ENCODE peak calls at places on chromosomes 4 and X, in five cellular contexts. One of them, this sample, is unnamed.

GRCh38 chr4:158302076-158302866 is 92.0 kb downstream of the TMEM144 start:
- DNase-seq in NCI-H1436: no peak
- DNase-seq in IMR-90: peak
- DNase-seq in kidney epithelial cell: no peak
- DNase-seq in ecto neural progenitor cell: no peak
- DNase-seq in this sample: peak

GRCh38 chr4:52617467-52618017 is 41.6 kb downstream of the USP46 start:
- DNase-seq in NCI-H1436: no peak
- DNase-seq in IMR-90: no peak
- DNase-seq in kidney epithelial cell: no peak
- DNase-seq in ecto neural progenitor cell: no peak
- DNase-seq in this sample: no peak

GRCh38 chr4:91116861-91117260 is 989.7 kb downstream of the CCSER1 start:
- DNase-seq in IMR-90: no peak
- DNase-seq in kidney epithelial cell: no peak
- DNase-seq in NCI-H1436: no peak
- DNase-seq in ecto neural progenitor cell: no peak
- DNase-seq in this sample: no peak

GRCh38 chr4:101349346-101350064 is 2.2 kb upstream of the PPP3CA start:
- DNase-seq in IMR-90: no peak
- DNase-seq in kidney epithelial cell: no peak
- DNase-seq in NCI-H1436: no peak
- DNase-seq in ecto neural progenitor cell: no peak
- DNase-seq in this sample: peak

GRCh38 chr4:100348472-100348871 is 158.2 kb upstream of the DDIT4L start:
- DNase-seq in ecto neural progenitor cell: no peak
- DNase-seq in kidney epithelial cell: peak
- DNase-seq in IMR-90: peak
- DNase-seq in NCI-H1436: no peak
- DNase-seq in this sample: no peak

GRCh38 chr4:7469023-7469422 is 34.3 kb upstream of the PSAPL1 start:
- DNase-seq in IMR-90: no peak
- DNase-seq in ecto neural progenitor cell: no peak
- DNase-seq in kidney epithelial cell: no peak
- DNase-seq in NCI-H1436: no peak
- DNase-seq in this sample: no peak

GRCh38 chr4:147318581-147318980 is 162.3 kb upstream of the EDNRA start:
- DNase-seq in IMR-90: peak
- DNase-seq in kidney epithelial cell: no peak
- DNase-seq in NCI-H1436: no peak
- DNase-seq in ecto neural progenitor cell: no peak
- DNase-seq in this sample: no peak

GRCh38 chr4:68250151-68250930 is 4.8 kb upstream of the TMPRSS11B start:
- DNase-seq in kidney epithelial cell: no peak
- DNase-seq in ecto neural progenitor cell: no peak
- DNase-seq in IMR-90: no peak
- DNase-seq in NCI-H1436: no peak
- DNase-seq in this sample: no peak

GRCh38 chrX:103730746-103731508 is 20.2 kb downstream of the TMEM31 start:
- DNase-seq in kidney epithelial cell: no peak
- DNase-seq in IMR-90: peak
- DNase-seq in ecto neural progenitor cell: no peak
- DNase-seq in NCI-H1436: no peak
- DNase-seq in this sample: peak

GRCh38 chrX:133544105-133544504 is 128.8 kb upstream of the GPC4 start:
- DNase-seq in kidney epithelial cell: peak
- DNase-seq in ecto neural progenitor cell: no peak
- DNase-seq in IMR-90: peak
- DNase-seq in NCI-H1436: no peak
- DNase-seq in this sample: peak

GRCh38 chr4:40507977-40508376 is 121.7 kb downstream of the RBM47 start:
- DNase-seq in kidney epithelial cell: no peak
- DNase-seq in NCI-H1436: no peak
- DNase-seq in IMR-90: no peak
- DNase-seq in ecto neural progenitor cell: no peak
- DNase-seq in this sample: no peak

GRCh38 chr4:48778431-48779094 is 1.5 kb downstream of the FRYL start:
- DNase-seq in NCI-H1436: no peak
- DNase-seq in kidney epithelial cell: no peak
- DNase-seq in ecto neural progenitor cell: no peak
- DNase-seq in IMR-90: peak
- DNase-seq in this sample: no peak

GRCh38 chrX:129523076-129524055 is at the start of gene SMARCA1:
- DNase-seq in IMR-90: peak
- DNase-seq in ecto neural progenitor cell: peak
- DNase-seq in NCI-H1436: peak
- DNase-seq in kidney epithelial cell: no peak
- DNase-seq in this sample: no peak

GRCh38 chrX:17990542-17990941 is 129.4 kb upstream of the RAI2 start:
- DNase-seq in kidney epithelial cell: no peak
- DNase-seq in ecto neural progenitor cell: no peak
- DNase-seq in NCI-H1436: no peak
- DNase-seq in IMR-90: no peak
- DNase-seq in this sample: no peak

GRCh38 chr4:54378461-54378860 is 149.4 kb downstream of the PDGFRA start:
- DNase-seq in NCI-H1436: no peak
- DNase-seq in IMR-90: peak
- DNase-seq in ecto neural progenitor cell: no peak
- DNase-seq in kidney epithelial cell: no peak
- DNase-seq in this sample: no peak

GRCh38 chr4:8841678-8842268 is 29.9 kb downstream of the HMX1 start:
- DNase-seq in NCI-H1436: no peak
- DNase-seq in kidney epithelial cell: no peak
- DNase-seq in IMR-90: no peak
- DNase-seq in ecto neural progenitor cell: peak
- DNase-seq in this sample: no peak

GRCh38 chr4:112270643-112271484 is 14.8 kb downstream of the TIFA start:
- DNase-seq in ecto neural progenitor cell: no peak
- DNase-seq in kidney epithelial cell: no peak
- DNase-seq in NCI-H1436: no peak
- DNase-seq in IMR-90: peak
- DNase-seq in this sample: no peak

GRCh38 chrX:145190801-145191389 is 56.4 kb upstream of the SPANXN1 start:
- DNase-seq in ecto neural progenitor cell: no peak
- DNase-seq in IMR-90: no peak
- DNase-seq in kidney epithelial cell: no peak
- DNase-seq in NCI-H1436: peak
- DNase-seq in this sample: no peak

GRCh38 chr4:138404801-138405200 is 162.7 kb upstream of the SLC7A11 start:
- DNase-seq in kidney epithelial cell: no peak
- DNase-seq in ecto neural progenitor cell: no peak
- DNase-seq in NCI-H1436: no peak
- DNase-seq in IMR-90: no peak
- DNase-seq in this sample: no peak

GRCh38 chrX:73913580-73913979 is 350.6 kb downstream of the CHIC1 start:
- DNase-seq in NCI-H1436: no peak
- DNase-seq in kidney epithelial cell: no peak
- DNase-seq in ecto neural progenitor cell: no peak
- DNase-seq in IMR-90: peak
- DNase-seq in this sample: no peak

GRCh38 chrX:141467442-141467841 is 117.1 kb downstream of the SPANXA1 start:
- DNase-seq in NCI-H1436: no peak
- DNase-seq in IMR-90: peak
- DNase-seq in kidney epithelial cell: no peak
- DNase-seq in ecto neural progenitor cell: no peak
- DNase-seq in this sample: no peak

GRCh38 chrX:153487590-153488071 is 7.1 kb upstream of the BGN start:
- DNase-seq in NCI-H1436: no peak
- DNase-seq in IMR-90: no peak
- DNase-seq in kidney epithelial cell: no peak
- DNase-seq in ecto neural progenitor cell: no peak
- DNase-seq in this sample: no peak

GRCh38 chr4:139300431-139301142 is 718 bp upstream of the NAA15 start:
- DNase-seq in IMR-90: peak
- DNase-seq in kidney epithelial cell: no peak
- DNase-seq in ecto neural progenitor cell: no peak
- DNase-seq in NCI-H1436: no peak
- DNase-seq in this sample: no peak

GRCh38 chr4:185305979-185306442 is 89.7 kb downstream of the LRP2BP start:
- DNase-seq in kidney epithelial cell: peak
- DNase-seq in ecto neural progenitor cell: no peak
- DNase-seq in IMR-90: peak
- DNase-seq in NCI-H1436: no peak
- DNase-seq in this sample: peak

GRCh38 chr4:113483131-113483530 is 278.4 kb downstream of the CAMK2D start:
- DNase-seq in ecto neural progenitor cell: no peak
- DNase-seq in kidney epithelial cell: no peak
- DNase-seq in NCI-H1436: no peak
- DNase-seq in IMR-90: no peak
- DNase-seq in this sample: no peak

GRCh38 chrX:110420771-110421498 is 62.3 kb downstream of the RTL9 start:
- DNase-seq in ecto neural progenitor cell: no peak
- DNase-seq in kidney epithelial cell: no peak
- DNase-seq in NCI-H1436: no peak
- DNase-seq in IMR-90: peak
- DNase-seq in this sample: no peak

GRCh38 chr4:4853371-4853823 is 6.1 kb upstream of the MSX1 start:
- DNase-seq in IMR-90: no peak
- DNase-seq in kidney epithelial cell: no peak
- DNase-seq in NCI-H1436: no peak
- DNase-seq in ecto neural progenitor cell: no peak
- DNase-seq in this sample: no peak

GRCh38 chr4:182770969-182771330 is 146.2 kb downstream of the DCTD start:
- DNase-seq in kidney epithelial cell: no peak
- DNase-seq in NCI-H1436: no peak
- DNase-seq in ecto neural progenitor cell: no peak
- DNase-seq in IMR-90: peak
- DNase-seq in this sample: no peak

GRCh38 chr4:37928896-37929537 is 31.2 kb upstream of the PTTG2 start:
- DNase-seq in IMR-90: no peak
- DNase-seq in kidney epithelial cell: no peak
- DNase-seq in NCI-H1436: no peak
- DNase-seq in ecto neural progenitor cell: no peak
- DNase-seq in this sample: no peak

GRCh38 chr4:17339376-17339775 is 172.5 kb downstream of the QDPR start:
- DNase-seq in NCI-H1436: no peak
- DNase-seq in ecto neural progenitor cell: no peak
- DNase-seq in kidney epithelial cell: no peak
- DNase-seq in IMR-90: no peak
- DNase-seq in this sample: no peak

GRCh38 chr4:64158648-64159326 is 250.5 kb downstream of the TECRL start:
- DNase-seq in kidney epithelial cell: peak
- DNase-seq in IMR-90: peak
- DNase-seq in ecto neural progenitor cell: peak
- DNase-seq in NCI-H1436: peak
- DNase-seq in this sample: peak

GRCh38 chr4:156190606-156191005 is 236.9 kb upstream of the CTSO start:
- DNase-seq in kidney epithelial cell: no peak
- DNase-seq in IMR-90: peak
- DNase-seq in NCI-H1436: no peak
- DNase-seq in ecto neural progenitor cell: no peak
- DNase-seq in this sample: no peak

GRCh38 chr4:44725166-44725565 is 1.2 kb downstream of the GNPDA2 start:
- DNase-seq in NCI-H1436: no peak
- DNase-seq in IMR-90: peak
- DNase-seq in kidney epithelial cell: no peak
- DNase-seq in ecto neural progenitor cell: no peak
- DNase-seq in this sample: no peak

GRCh38 chr4:40434126-40434692 is 99.1 kb downstream of the CHRNA9 start:
- DNase-seq in kidney epithelial cell: no peak
- DNase-seq in IMR-90: no peak
- DNase-seq in NCI-H1436: no peak
- DNase-seq in ecto neural progenitor cell: no peak
- DNase-seq in this sample: no peak

GRCh38 chr4:159283697-159284492 is 181.0 kb downstream of the RAPGEF2 start:
- DNase-seq in ecto neural progenitor cell: no peak
- DNase-seq in kidney epithelial cell: peak
- DNase-seq in NCI-H1436: no peak
- DNase-seq in IMR-90: peak
- DNase-seq in this sample: no peak

GRCh38 chrX:113353134-113353533 is 512.5 kb upstream of the AMOT start:
- DNase-seq in NCI-H1436: no peak
- DNase-seq in ecto neural progenitor cell: no peak
- DNase-seq in kidney epithelial cell: no peak
- DNase-seq in IMR-90: no peak
- DNase-seq in this sample: no peak

GRCh38 chr4:163866728-163867313 is 372.3 kb downstream of the TMA16 start:
- DNase-seq in IMR-90: peak
- DNase-seq in NCI-H1436: no peak
- DNase-seq in kidney epithelial cell: no peak
- DNase-seq in ecto neural progenitor cell: no peak
- DNase-seq in this sample: no peak

GRCh38 chr4:140222175-140222574 is 68.2 kb upstream of the MAML3 start:
- DNase-seq in ecto neural progenitor cell: no peak
- DNase-seq in IMR-90: peak
- DNase-seq in kidney epithelial cell: no peak
- DNase-seq in NCI-H1436: no peak
- DNase-seq in this sample: no peak